ENCODE peak calls at places on chromosomes 4 and X, in six cellular contexts. R is activated CD8-positive, alpha-beta memory T cell treated with anti-CD3 and anti-CD28 coated beads, Interleukin-2, amount 50 U/mL, for 48 hours; U is NCI-H1092; E is effector memory CD8-positive, alpha-beta T cell; B is Peyer's patch; D is stimulated activated CD8-positive, alpha-beta memory T cell treated with anti-CD3 and anti-CD28 coated beads, Interleukin-7, amount 100 ng/mL, for 24 hours. I is an unnamed sample.

GRCh38 chr4:48777739-48778138 is 2.3 kb downstream of the FRYL start:
- DNase-seq in E (no peak), D (no peak), B (no peak), R (no peak), U (no peak), I (no peak)

GRCh38 chrX:103565752-103566151 is 19.6 kb upstream of the TCEAL4 start:
- DNase-seq in E (no peak), R (no peak), U (no peak), B (no peak), D (no peak), I (peak)

GRCh38 chr4:126328914-126329313 is 1014.2 kb downstream of the FAT4 start:
- DNase-seq in D (no peak), E (no peak), B (no peak), U (no peak), R (no peak), I (no peak)

GRCh38 chrX:24659646-24660045 is 12.5 kb upstream of the PCYT1B start:
- DNase-seq in B (no peak), D (no peak), E (no peak), R (no peak), U (no peak), I (no peak)

GRCh38 chrX:128901018-128901417 is 622.3 kb downstream of the SMARCA1 start:
- DNase-seq in R (no peak), E (no peak), B (no peak), U (no peak), D (no peak), I (no peak)

GRCh38 chr4:124432500-124432899 is 280.0 kb downstream of the ANKRD50 start:
- DNase-seq in E (no peak), R (no peak), B (no peak), D (no peak), U (no peak), I (peak)

GRCh38 chr4:86218721-86219481 is 141.0 kb downstream of the MAPK10 start:
- DNase-seq in D (no peak), R (no peak), U (peak), E (no peak), B (no peak), I (peak)

GRCh38 chr4:6245246-6246169 is 24.1 kb upstream of the WFS1 start:
- DNase-seq in U (no peak), R (no peak), B (no peak), D (no peak), E (no peak), I (no peak)

GRCh38 chrX:120453985-120454384 is 15.1 kb downstream of the LAMP2 start:
- DNase-seq in E (no peak), B (no peak), U (no peak), R (no peak), D (no peak), I (peak)

GRCh38 chr4:40586034-40586433 is 43.6 kb downstream of the RBM47 start:
- DNase-seq in R (no peak), U (no peak), B (no peak), E (no peak), D (no peak), I (no peak)

GRCh38 chr4:5789141-5789540 is 78.1 kb downstream of the EVC start:
- DNase-seq in R (no peak), E (no peak), D (no peak), U (no peak), B (no peak), I (no peak)

GRCh38 chrX:9598344-9598743 is 133.5 kb downstream of the TBL1X start:
- DNase-seq in E (no peak), U (no peak), R (no peak), B (no peak), D (no peak), I (no peak)

GRCh38 chrX:102651242-102651967 is at the start of gene GPRASP1:
- DNase-seq in B (peak), E (peak), R (peak), D (no peak), U (peak), I (peak)

GRCh38 chr4:2689825-2690700 is 66.1 kb downstream of the TNIP2 start:
- DNase-seq in U (no peak), E (peak), D (no peak), R (peak), B (peak), I (peak)

GRCh38 chr4:123378794-123379193 is 17.8 kb upstream of the SPRY1 start:
- DNase-seq in U (no peak), E (no peak), D (no peak), B (no peak), R (no peak), I (no peak)

GRCh38 chr4:6991771-6992557 is 51.2 kb upstream of the TADA2B start:
- DNase-seq in E (no peak), B (no peak), R (no peak), D (no peak), U (no peak), I (peak)

GRCh38 chr4:152399246-152399645 is 136.6 kb downstream of the FBXW7 start:
- DNase-seq in U (no peak), D (no peak), E (no peak), B (no peak), R (no peak), I (no peak)

GRCh38 chrX:119736206-119736764 is 22.1 kb upstream of the SOWAHD start:
- DNase-seq in B (no peak), R (no peak), U (no peak), D (no peak), E (no peak), I (no peak)

GRCh38 chr4:20368926-20369325 is 117.2 kb downstream of the SLIT2 start:
- DNase-seq in R (no peak), B (no peak), D (no peak), E (no peak), U (no peak), I (peak)

GRCh38 chr4:186755550-186756519 is 32.2 kb upstream of the FAT1 start:
- DNase-seq in B (peak), E (no peak), D (no peak), U (no peak), R (no peak), I (no peak)

GRCh38 chr4:162201673-162202072 is 37.9 kb upstream of the FSTL5 start:
- DNase-seq in D (no peak), E (no peak), B (no peak), U (no peak), R (no peak), I (no peak)